ENCODE peak calls at places on chromosomes 16 and 17, in ten cellular contexts. X, Q, E, Z, T, G, M, O, B and A are unnamed samples.

GRCh38 chr17:79420318-79421243 is 190.3 kb downstream of the RBFOX3 start:
- DNase-seq in X (no peak), Q (no peak), E (no peak), Z (peak; percentile 51), T (no peak), G (no peak), M (no peak), O (peak; percentile 73), B (peak; percentile 3), A (no peak)

GRCh38 chr16:2860826-2861567 is 3.0 kb upstream of the PRSS22 start:
- DNase-seq in X (no peak), Q (no peak), E (no peak), Z (no peak), T (no peak), G (no peak), M (no peak), O (peak; percentile 72), B (no peak), A (no peak)

GRCh38 chr16:15907863-15908478 is 19.6 kb upstream of the CEP20 start:
- DNase-seq in X (no peak), Q (no peak), E (no peak), Z (peak; percentile 55), T (no peak), G (no peak), M (peak; percentile 26), O (peak; percentile 92), B (peak; percentile 38), A (peak; percentile 67)

GRCh38 chr16:71929048-71929447 is 33.7 kb downstream of the IST1 start:
- DNase-seq in X (no peak), Q (no peak), E (no peak), Z (no peak), T (no peak), G (no peak), M (no peak), O (no peak), B (peak; percentile 54), A (no peak)

GRCh38 chr17:14228903-14229302 is 7.8 kb downstream of the CDRT15 start:
- DNase-seq in X (no peak), Q (no peak), E (no peak), Z (no peak), T (no peak), G (no peak), M (no peak), O (no peak), B (no peak), A (no peak)

GRCh38 chr17:336110-337021 is 16.2 kb downstream of the RPH3AL start:
- DNase-seq in X (no peak), Q (no peak), E (peak; percentile 79), Z (no peak), T (peak; percentile 70), G (no peak), M (no peak), O (peak; percentile 70), B (peak; percentile 36), A (peak; percentile 90)

GRCh38 chr16:80610489-80611156 is 69.8 kb downstream of the DYNLRB2 start:
- DNase-seq in X (no peak), Q (no peak), E (no peak), Z (no peak), T (no peak), G (no peak), M (no peak), O (peak; percentile 45), B (no peak), A (no peak)

GRCh38 chr16:66705790-66706505 is 9.4 kb upstream of the CMTM4 start:
- DNase-seq in X (peak; percentile 25), Q (no peak), E (peak; percentile 84), Z (no peak), T (peak; percentile 76), G (no peak), M (no peak), O (no peak), B (peak; percentile 24), A (peak; percentile 91)

GRCh38 chr16:23867566-23867965 is 31.8 kb downstream of the PRKCB start:
- DNase-seq in X (no peak), Q (no peak), E (no peak), Z (no peak), T (no peak), G (no peak), M (no peak), O (no peak), B (no peak), A (no peak)

GRCh38 chr16:57984443-57985203 is 13.7 kb upstream of the CNGB1 start:
- DNase-seq in X (no peak), Q (peak; percentile 93), E (peak; percentile 84), Z (peak; percentile 69), T (peak; percentile 74), G (peak; percentile 90), M (peak; percentile 95), O (peak; percentile 99), B (peak; percentile 85), A (peak; percentile 94)

GRCh38 chr17:51516924-51517323 is 256.6 kb downstream of the UTP18 start:
- DNase-seq in X (no peak), Q (no peak), E (no peak), Z (no peak), T (no peak), G (no peak), M (no peak), O (no peak), B (no peak), A (no peak)

GRCh38 chr16:57126412-57126811 is 34.0 kb downstream of the CPNE2 start:
- DNase-seq in X (no peak), Q (no peak), E (no peak), Z (no peak), T (no peak), G (no peak), M (no peak), O (no peak), B (no peak), A (no peak)

DNA sequence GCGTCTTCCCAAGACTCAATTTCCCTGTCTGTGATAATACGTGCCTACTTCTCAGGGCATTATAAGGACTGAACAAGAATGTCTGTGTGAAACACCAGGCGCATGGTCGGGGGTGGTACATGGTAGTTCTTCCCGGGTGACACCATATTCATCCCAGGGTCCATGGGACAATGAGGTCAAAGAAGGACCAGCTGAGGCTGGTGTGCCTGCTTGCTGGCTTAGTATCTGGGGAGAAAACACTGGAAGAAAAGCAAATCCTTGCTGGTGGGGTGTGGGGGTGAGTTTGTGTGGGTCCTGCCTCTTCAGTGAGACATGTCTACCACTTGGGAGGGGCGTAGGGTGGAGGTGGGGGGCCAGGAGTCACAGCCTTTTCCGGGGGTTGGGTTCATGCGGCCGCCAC is 174.2 kb downstream of the RAB11FIP4 start:
- DNase-seq in X (no peak), Q (no peak), E (no peak), Z (no peak), T (no peak), G (no peak), M (no peak), O (no peak), B (no peak), A (no peak)
- H3K4me1 ChIP-seq in X (peaks cover 91% of the 10 kb centered on the region), Q (peaks cover 12% of the 10 kb centered on the region), E (peaks cover 17% of the 10 kb centered on the region), Z (peaks cover 28% of the 10 kb centered on the region), T (peaks cover 95% of the 10 kb centered on the region), G (no peaks in the 10 kb centered on the region), M (peaks cover 4% of the 10 kb centered on the region), O (peaks cover 6% of the 10 kb centered on the region), B (peaks cover 28% of the 10 kb centered on the region), A (peaks cover 83% of the 10 kb centered on the region)

DNA sequence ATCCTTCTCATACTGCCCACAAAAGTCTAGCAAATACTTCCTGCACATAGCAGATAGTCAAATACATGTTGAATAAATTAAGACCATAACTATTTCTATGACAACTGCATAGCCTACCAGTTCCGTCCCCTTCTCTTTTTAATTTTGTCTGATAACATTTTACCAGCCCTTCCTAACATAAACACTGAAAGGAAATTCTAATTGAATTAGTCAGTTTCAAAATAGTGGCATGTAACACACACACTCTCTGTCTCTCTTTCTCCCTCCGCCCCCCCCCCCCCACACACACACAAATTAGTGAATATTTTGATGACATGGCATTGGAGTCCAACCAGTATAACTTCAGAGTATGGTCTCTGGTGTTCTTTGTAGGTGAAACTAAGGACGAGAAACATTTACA is 41.8 kb downstream of the TNRC6C start:
- DNase-seq in X (no peak), Q (no peak), E (no peak), Z (no peak), T (no peak), G (no peak), M (no peak), O (no peak), B (peak; percentile 87), A (no peak)
- H3K4me1 ChIP-seq in X (peaks cover 50% of the 10 kb centered on the region), Q (peaks cover 6% of the 10 kb centered on the region), E (no peaks in the 10 kb centered on the region), Z (no peaks in the 10 kb centered on the region), T (peaks cover 17% of the 10 kb centered on the region), G (peaks cover 46% of the 10 kb centered on the region), M (peaks cover 3% of the 10 kb centered on the region), O (peaks cover 9% of the 10 kb centered on the region), B (peaks cover 39% of the 10 kb centered on the region), A (peaks cover 21% of the 10 kb centered on the region)

GRCh38 chr16:87468550-87468949 is 24.3 kb downstream of the ZCCHC14 start:
- DNase-seq in X (no peak), Q (no peak), E (no peak), Z (no peak), T (no peak), G (no peak), M (no peak), O (no peak), B (no peak), A (no peak)

GRCh38 chr16:87469186-87469585 is 23.6 kb downstream of the ZCCHC14 start:
- DNase-seq in X (no peak), Q (no peak), E (no peak), Z (no peak), T (no peak), G (no peak), M (no peak), O (no peak), B (no peak), A (no peak)

GRCh38 chr16:87464691-87465300 is 28.0 kb downstream of the ZCCHC14 start:
- DNase-seq in X (peak; percentile 79), Q (no peak), E (peak; percentile 51), Z (no peak), T (peak; percentile 94), G (no peak), M (no peak), O (no peak), B (no peak), A (peak; percentile 84)

GRCh38 chr16:87465306-87465705 is 27.5 kb downstream of the ZCCHC14 start:
- DNase-seq in X (peak; percentile 53), Q (no peak), E (peak; percentile 55), Z (no peak), T (peak; percentile 92), G (no peak), M (no peak), O (no peak), B (peak; percentile 67), A (peak; percentile 79)

GRCh38 chr16:87466975-87467501 is 25.8 kb downstream of the ZCCHC14 start:
- DNase-seq in X (no peak), Q (no peak), E (no peak), Z (no peak), T (no peak), G (no peak), M (no peak), O (no peak), B (no peak), A (no peak)
- H3K4me1 ChIP-seq in X (peaks cover 77% of the 10 kb centered on the region), Q (peaks cover 12% of the 10 kb centered on the region), E (peaks cover 28% of the 10 kb centered on the region), Z (peaks cover 25% of the 10 kb centered on the region), T (peaks cover 74% of the 10 kb centered on the region), G (peaks cover 34% of the 10 kb centered on the region), M (peaks cover 20% of the 10 kb centered on the region), O (peaks cover 6% of the 10 kb centered on the region), B (peaks cover 40% of the 10 kb centered on the region), A (peaks cover 52% of the 10 kb centered on the region)

DNA sequence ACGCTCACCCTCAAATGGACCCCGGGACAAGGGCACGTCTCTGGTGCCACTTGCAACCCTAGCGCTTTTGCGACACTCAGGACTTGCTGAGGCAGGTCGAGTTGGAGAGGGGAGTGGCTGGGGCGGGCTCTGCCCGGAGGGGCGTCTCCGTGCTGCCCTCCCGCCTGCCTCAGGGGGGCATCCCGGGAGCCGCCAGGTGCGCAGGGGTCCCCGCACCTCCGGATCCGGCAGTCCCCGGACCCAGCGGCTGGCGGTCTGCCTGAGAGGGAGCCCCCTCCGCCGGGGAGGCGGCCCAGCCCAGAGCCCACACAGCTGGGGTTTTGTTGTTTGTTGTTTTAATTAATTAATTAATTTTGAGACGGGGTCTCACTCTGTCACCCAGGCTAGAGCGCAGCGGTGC is at the start of gene SLC52A1:
- DNase-seq in X (no peak), Q (no peak), E (peak; percentile 69), Z (peak; percentile 51), T (no peak), G (no peak), M (no peak), O (peak; percentile 81), B (no peak), A (peak; percentile 29)
- H3K4me1 ChIP-seq in X (no peaks in the 10 kb centered on the region), Q (peaks cover 2% of the 10 kb centered on the region), E (peaks cover 16% of the 10 kb centered on the region), Z (peaks cover 3% of the 10 kb centered on the region), T (peaks cover 15% of the 10 kb centered on the region), G (peaks cover 13% of the 10 kb centered on the region), M (peaks cover 2% of the 10 kb centered on the region), O (no peaks in the 10 kb centered on the region), B (peaks cover 5% of the 10 kb centered on the region), A (peaks cover 4% of the 10 kb centered on the region)